ENCODE peak calls at places on chromosomes 1 and 21, in five cellular contexts. I is anterior cingulate cortex; L is stimulated activated CD4-positive, alpha-beta T cell treated with anti-CD3 and anti-CD28 coated beads, Interleukin-4, amount 100 ng/mL, for 24 hours; C is left lung; W is T-helper 17 cell. X is an unnamed sample.

GRCh38 chr1:10471411-10472219 is 714 bp downstream of the DFFA start:
- DNase-seq in I (no peak), L (no peak), C (no peak), W (no peak), X (no peak)

GRCh38 chr1:244056602-244057001 is 5.5 kb downstream of the ZBTB18 start:
- DNase-seq in I (no peak), L (no peak), C (no peak), W (no peak), X (no peak)

GRCh38 chr1:196655037-196655436 is 3.2 kb downstream of the CFH start:
- DNase-seq in I (no peak), L (no peak), C (no peak), W (no peak), X (no peak)

GRCh38 chr1:12657060-12657866 is 13.4 kb downstream of the AADACL4 start:
- DNase-seq in I (no peak), L (no peak), C (no peak), W (no peak), X (no peak)

GRCh38 chr1:9356021-9356420 is 63.3 kb downstream of the SPSB1 start:
- DNase-seq in I (no peak), L (no peak), C (no peak), W (no peak), X (no peak)

GRCh38 chr1:53589043-53589887 is 130.1 kb downstream of the DMRTB1 start:
- DNase-seq in I (no peak), L (no peak), C (no peak), W (no peak), X (no peak)

GRCh38 chr1:217238945-217239344 is 391.9 kb downstream of the GPATCH2 start:
- DNase-seq in I (no peak), L (no peak), C (no peak), W (no peak), X (no peak)

GRCh38 chr1:175176246-175176645 is 16.3 kb downstream of the KIAA0040 start:
- DNase-seq in I (no peak), L (no peak), C (no peak), W (no peak), X (no peak)

GRCh38 chr21:38843806-38844479 is 38.2 kb downstream of the ETS2 start:
- DNase-seq in I (no peak), L (no peak), C (no peak), W (no peak), X (no peak)

GRCh38 chr1:9671377-9672140 is 20.0 kb downstream of the PIK3CD start:
- DNase-seq in I (no peak), L (no peak), C (no peak), W (no peak), X (no peak)

GRCh38 chr1:44640178-44640865 is 34.0 kb downstream of the TMEM53 start:
- DNase-seq in I (no peak), L (no peak), C (no peak), W (no peak), X (no peak)

GRCh38 chr21:35168702-35169101 is 119.6 kb upstream of the RUNX1 start:
- DNase-seq in I (no peak), L (no peak), C (no peak), W (no peak), X (no peak)

GRCh38 chr1:4118746-4119515 is 218.9 kb upstream of the C1orf174 start:
- DNase-seq in I (no peak), L (no peak), C (no peak), W (no peak), X (no peak)

GRCh38 chr1:185813401-185813979 is 79.3 kb downstream of the HMCN1 start:
- DNase-seq in I (no peak), L (peak), C (no peak), W (no peak), X (no peak)

GRCh38 chr1:46613661-46614603 is 2.7 kb downstream of the MOB3C start:
- DNase-seq in I (peak), L (peak), C (peak), W (no peak), X (no peak)

GRCh38 chr21:45078877-45079281 is 4.5 kb downstream of the ADARB1 start:
- DNase-seq in I (no peak), L (peak), C (no peak), W (peak), X (peak)

GRCh38 chr21:44337941-44338895 is 972 bp downstream of the CFAP410 start:
- DNase-seq in I (peak), L (peak), C (peak), W (peak), X (peak)

GRCh38 chr1:178899402-178899801 is 28.5 kb upstream of the ANGPTL1 start:
- DNase-seq in I (no peak), L (no peak), C (no peak), W (no peak), X (no peak)

GRCh38 chr1:1144843-1145546 is 28.7 kb upstream of the TTLL10 start:
- DNase-seq in I (no peak), L (no peak), C (no peak), W (no peak), X (no peak)

GRCh38 chr1:200982071-200982945 is 41.2 kb downstream of the KIF21B start:
- DNase-seq in I (no peak), L (no peak), C (no peak), W (no peak), X (no peak)

GRCh38 chr1:83701396-83701795 is 297.5 kb downstream of the TTLL7 start:
- DNase-seq in I (no peak), L (no peak), C (no peak), W (no peak), X (no peak)

GRCh38 chr1:68173283-68174172 is 58.8 kb downstream of the WLS start:
- DNase-seq in I (no peak), L (no peak), C (no peak), W (no peak), X (no peak)

GRCh38 chr1:5989731-5990271 is 2.4 kb downstream of the NPHP4 start:
- DNase-seq in I (no peak), L (no peak), C (no peak), W (no peak), X (no peak)

X was measured in effector memory CD4-positive, alpha-beta T cell.